ENCODE peak calls at places on chromosome 14, in nine cellular contexts. One of them, this sample, is unnamed.

GRCh38 chr14:59997496-59997895 is 77.6 kb downstream of the LRRC9 start:
- DNase-seq in fibroblast of lung: peak; percentile 17
- DNase-seq in stimulated activated CD8-positive, alpha-beta memory T cell treated with anti-CD3 and anti-CD28 coated beads, Interleukin-15, amount 100 ng/mL, for 1 hour: no peak
- DNase-seq in T follicular helper cell: no peak
- DNase-seq in hypothalamus: no peak
- DNase-seq in cardiac muscle cell: peak; percentile 4
- DNase-seq in stimulated activated CD4-positive, alpha-beta T cell treated with anti-CD3 and anti-CD28 coated beads, Interleukin-15, amount 100 ng/mL, for 1 hour: no peak
- DNase-seq in posterior vena cava: no peak
- DNase-seq in endothelial cell: no peak
- DNase-seq in this sample: no peak

GRCh38 chr14:60356921-60357550 is 108.0 kb downstream of the PPM1A start:
- DNase-seq in fibroblast of lung: no peak
- DNase-seq in stimulated activated CD8-positive, alpha-beta memory T cell treated with anti-CD3 and anti-CD28 coated beads, Interleukin-15, amount 100 ng/mL, for 1 hour: no peak
- DNase-seq in T follicular helper cell: no peak
- DNase-seq in hypothalamus: no peak
- DNase-seq in cardiac muscle cell: peak; percentile 1
- DNase-seq in stimulated activated CD4-positive, alpha-beta T cell treated with anti-CD3 and anti-CD28 coated beads, Interleukin-15, amount 100 ng/mL, for 1 hour: no peak
- DNase-seq in posterior vena cava: no peak
- DNase-seq in endothelial cell: peak; percentile 13
- DNase-seq in this sample: no peak

GRCh38 chr14:45201908-45202307 is 51.1 kb downstream of the MIS18BP1 start:
- DNase-seq in fibroblast of lung: peak; percentile 21
- DNase-seq in stimulated activated CD8-positive, alpha-beta memory T cell treated with anti-CD3 and anti-CD28 coated beads, Interleukin-15, amount 100 ng/mL, for 1 hour: no peak
- DNase-seq in T follicular helper cell: no peak
- DNase-seq in hypothalamus: no peak
- DNase-seq in cardiac muscle cell: peak; percentile 29
- DNase-seq in stimulated activated CD4-positive, alpha-beta T cell treated with anti-CD3 and anti-CD28 coated beads, Interleukin-15, amount 100 ng/mL, for 1 hour: no peak
- DNase-seq in posterior vena cava: no peak
- DNase-seq in endothelial cell: peak; percentile 12
- DNase-seq in this sample: no peak

GRCh38 chr14:68047910-68048309 is 228.3 kb downstream of the RAD51B start:
- DNase-seq in fibroblast of lung: peak; percentile 19
- DNase-seq in stimulated activated CD8-positive, alpha-beta memory T cell treated with anti-CD3 and anti-CD28 coated beads, Interleukin-15, amount 100 ng/mL, for 1 hour: no peak
- DNase-seq in T follicular helper cell: no peak
- DNase-seq in hypothalamus: no peak
- DNase-seq in cardiac muscle cell: peak; percentile 25
- DNase-seq in stimulated activated CD4-positive, alpha-beta T cell treated with anti-CD3 and anti-CD28 coated beads, Interleukin-15, amount 100 ng/mL, for 1 hour: no peak
- DNase-seq in posterior vena cava: no peak
- DNase-seq in endothelial cell: no peak
- DNase-seq in this sample: peak; percentile 18

GRCh38 chr14:65044596-65044959 is 57.7 kb downstream of the MAX start:
- DNase-seq in fibroblast of lung: no peak
- DNase-seq in stimulated activated CD8-positive, alpha-beta memory T cell treated with anti-CD3 and anti-CD28 coated beads, Interleukin-15, amount 100 ng/mL, for 1 hour: no peak
- DNase-seq in T follicular helper cell: no peak
- DNase-seq in hypothalamus: no peak
- DNase-seq in cardiac muscle cell: peak; percentile 31
- DNase-seq in stimulated activated CD4-positive, alpha-beta T cell treated with anti-CD3 and anti-CD28 coated beads, Interleukin-15, amount 100 ng/mL, for 1 hour: no peak
- DNase-seq in posterior vena cava: no peak
- DNase-seq in endothelial cell: no peak
- DNase-seq in this sample: no peak

GRCh38 chr14:27228053-27228452 is 630.2 kb upstream of the NOVA1 start:
- DNase-seq in fibroblast of lung: no peak
- DNase-seq in stimulated activated CD8-positive, alpha-beta memory T cell treated with anti-CD3 and anti-CD28 coated beads, Interleukin-15, amount 100 ng/mL, for 1 hour: no peak
- DNase-seq in T follicular helper cell: no peak
- DNase-seq in hypothalamus: no peak
- DNase-seq in cardiac muscle cell: no peak
- DNase-seq in stimulated activated CD4-positive, alpha-beta T cell treated with anti-CD3 and anti-CD28 coated beads, Interleukin-15, amount 100 ng/mL, for 1 hour: no peak
- DNase-seq in posterior vena cava: no peak
- DNase-seq in endothelial cell: no peak
- DNase-seq in this sample: no peak

GRCh38 chr14:23582906-23583760 is 4.5 kb upstream of the JPH4 start:
- DNase-seq in fibroblast of lung: no peak
- DNase-seq in stimulated activated CD8-positive, alpha-beta memory T cell treated with anti-CD3 and anti-CD28 coated beads, Interleukin-15, amount 100 ng/mL, for 1 hour: no peak
- DNase-seq in T follicular helper cell: no peak
- DNase-seq in hypothalamus: no peak
- DNase-seq in cardiac muscle cell: no peak
- DNase-seq in stimulated activated CD4-positive, alpha-beta T cell treated with anti-CD3 and anti-CD28 coated beads, Interleukin-15, amount 100 ng/mL, for 1 hour: no peak
- DNase-seq in posterior vena cava: no peak
- DNase-seq in endothelial cell: no peak
- DNase-seq in this sample: no peak

GRCh38 chr14:28756896-28757570 is 9.6 kb upstream of the FOXG1 start:
- DNase-seq in fibroblast of lung: peak; percentile 70
- DNase-seq in stimulated activated CD8-positive, alpha-beta memory T cell treated with anti-CD3 and anti-CD28 coated beads, Interleukin-15, amount 100 ng/mL, for 1 hour: no peak
- DNase-seq in T follicular helper cell: no peak
- DNase-seq in hypothalamus: no peak
- DNase-seq in cardiac muscle cell: peak; percentile 64
- DNase-seq in stimulated activated CD4-positive, alpha-beta T cell treated with anti-CD3 and anti-CD28 coated beads, Interleukin-15, amount 100 ng/mL, for 1 hour: no peak
- DNase-seq in posterior vena cava: no peak
- DNase-seq in endothelial cell: peak; percentile 53
- DNase-seq in this sample: peak; percentile 47

GRCh38 chr14:71245659-71246361 is 338.6 kb downstream of the PCNX1 start:
- DNase-seq in fibroblast of lung: no peak
- DNase-seq in stimulated activated CD8-positive, alpha-beta memory T cell treated with anti-CD3 and anti-CD28 coated beads, Interleukin-15, amount 100 ng/mL, for 1 hour: no peak
- DNase-seq in T follicular helper cell: no peak
- DNase-seq in hypothalamus: no peak
- DNase-seq in cardiac muscle cell: no peak
- DNase-seq in stimulated activated CD4-positive, alpha-beta T cell treated with anti-CD3 and anti-CD28 coated beads, Interleukin-15, amount 100 ng/mL, for 1 hour: no peak
- DNase-seq in posterior vena cava: no peak
- DNase-seq in endothelial cell: no peak
- DNase-seq in this sample: no peak

GRCh38 chr14:66993512-66993911 is 195.7 kb upstream of the GARIN2 start:
- DNase-seq in fibroblast of lung: no peak
- DNase-seq in stimulated activated CD8-positive, alpha-beta memory T cell treated with anti-CD3 and anti-CD28 coated beads, Interleukin-15, amount 100 ng/mL, for 1 hour: no peak
- DNase-seq in T follicular helper cell: no peak
- DNase-seq in hypothalamus: no peak
- DNase-seq in cardiac muscle cell: no peak
- DNase-seq in stimulated activated CD4-positive, alpha-beta T cell treated with anti-CD3 and anti-CD28 coated beads, Interleukin-15, amount 100 ng/mL, for 1 hour: no peak
- DNase-seq in posterior vena cava: no peak
- DNase-seq in endothelial cell: no peak
- DNase-seq in this sample: no peak

GRCh38 chr14:66746316-66747006 is 238.5 kb downstream of the GPHN start:
- DNase-seq in fibroblast of lung: peak; percentile 71
- DNase-seq in stimulated activated CD8-positive, alpha-beta memory T cell treated with anti-CD3 and anti-CD28 coated beads, Interleukin-15, amount 100 ng/mL, for 1 hour: no peak
- DNase-seq in T follicular helper cell: no peak
- DNase-seq in hypothalamus: no peak
- DNase-seq in cardiac muscle cell: peak; percentile 75
- DNase-seq in stimulated activated CD4-positive, alpha-beta T cell treated with anti-CD3 and anti-CD28 coated beads, Interleukin-15, amount 100 ng/mL, for 1 hour: no peak
- DNase-seq in posterior vena cava: no peak
- DNase-seq in endothelial cell: peak; percentile 17
- DNase-seq in this sample: peak; percentile 28

GRCh38 chr14:28609228-28609828 is 157.3 kb upstream of the FOXG1 start:
- DNase-seq in fibroblast of lung: peak; percentile 59
- DNase-seq in stimulated activated CD8-positive, alpha-beta memory T cell treated with anti-CD3 and anti-CD28 coated beads, Interleukin-15, amount 100 ng/mL, for 1 hour: no peak
- DNase-seq in T follicular helper cell: no peak
- DNase-seq in hypothalamus: no peak
- DNase-seq in cardiac muscle cell: peak; percentile 84
- DNase-seq in stimulated activated CD4-positive, alpha-beta T cell treated with anti-CD3 and anti-CD28 coated beads, Interleukin-15, amount 100 ng/mL, for 1 hour: no peak
- DNase-seq in posterior vena cava: no peak
- DNase-seq in endothelial cell: peak; percentile 75
- DNase-seq in this sample: peak; percentile 9

GRCh38 chr14:92665699-92666110 is 82.7 kb downstream of the LGMN start:
- DNase-seq in fibroblast of lung: no peak
- DNase-seq in stimulated activated CD8-positive, alpha-beta memory T cell treated with anti-CD3 and anti-CD28 coated beads, Interleukin-15, amount 100 ng/mL, for 1 hour: no peak
- DNase-seq in T follicular helper cell: no peak
- DNase-seq in hypothalamus: no peak
- DNase-seq in cardiac muscle cell: no peak
- DNase-seq in stimulated activated CD4-positive, alpha-beta T cell treated with anti-CD3 and anti-CD28 coated beads, Interleukin-15, amount 100 ng/mL, for 1 hour: no peak
- DNase-seq in posterior vena cava: peak; percentile 57
- DNase-seq in endothelial cell: no peak
- DNase-seq in this sample: no peak

GRCh38 chr14:28765907-28766504 is 581 bp upstream of the FOXG1 start:
- DNase-seq in fibroblast of lung: no peak
- DNase-seq in stimulated activated CD8-positive, alpha-beta memory T cell treated with anti-CD3 and anti-CD28 coated beads, Interleukin-15, amount 100 ng/mL, for 1 hour: no peak
- DNase-seq in T follicular helper cell: no peak
- DNase-seq in hypothalamus: no peak
- DNase-seq in cardiac muscle cell: peak; percentile 15
- DNase-seq in stimulated activated CD4-positive, alpha-beta T cell treated with anti-CD3 and anti-CD28 coated beads, Interleukin-15, amount 100 ng/mL, for 1 hour: no peak
- DNase-seq in posterior vena cava: no peak
- DNase-seq in endothelial cell: peak; percentile 44
- DNase-seq in this sample: peak; percentile 40

GRCh38 chr14:57999471-57999870 is 133.6 kb upstream of the SLC35F4 start:
- DNase-seq in fibroblast of lung: no peak
- DNase-seq in stimulated activated CD8-positive, alpha-beta memory T cell treated with anti-CD3 and anti-CD28 coated beads, Interleukin-15, amount 100 ng/mL, for 1 hour: no peak
- DNase-seq in T follicular helper cell: no peak
- DNase-seq in hypothalamus: no peak
- DNase-seq in cardiac muscle cell: no peak
- DNase-seq in stimulated activated CD4-positive, alpha-beta T cell treated with anti-CD3 and anti-CD28 coated beads, Interleukin-15, amount 100 ng/mL, for 1 hour: no peak
- DNase-seq in posterior vena cava: no peak
- DNase-seq in endothelial cell: no peak
- DNase-seq in this sample: no peak

GRCh38 chr14:61950340-61950739 is 188.1 kb downstream of the SNAPC1 start:
- DNase-seq in fibroblast of lung: no peak
- DNase-seq in stimulated activated CD8-positive, alpha-beta memory T cell treated with anti-CD3 and anti-CD28 coated beads, Interleukin-15, amount 100 ng/mL, for 1 hour: no peak
- DNase-seq in T follicular helper cell: no peak
- DNase-seq in hypothalamus: no peak
- DNase-seq in cardiac muscle cell: no peak
- DNase-seq in stimulated activated CD4-positive, alpha-beta T cell treated with anti-CD3 and anti-CD28 coated beads, Interleukin-15, amount 100 ng/mL, for 1 hour: no peak
- DNase-seq in posterior vena cava: no peak
- DNase-seq in endothelial cell: no peak
- DNase-seq in this sample: peak; percentile 69

GRCh38 chr14:69848903-69849391 is 30.3 kb upstream of the SMOC1 start:
- DNase-seq in fibroblast of lung: no peak
- DNase-seq in stimulated activated CD8-positive, alpha-beta memory T cell treated with anti-CD3 and anti-CD28 coated beads, Interleukin-15, amount 100 ng/mL, for 1 hour: no peak
- DNase-seq in T follicular helper cell: no peak
- DNase-seq in hypothalamus: no peak
- DNase-seq in cardiac muscle cell: no peak
- DNase-seq in stimulated activated CD4-positive, alpha-beta T cell treated with anti-CD3 and anti-CD28 coated beads, Interleukin-15, amount 100 ng/mL, for 1 hour: no peak
- DNase-seq in posterior vena cava: no peak
- DNase-seq in endothelial cell: no peak
- DNase-seq in this sample: no peak

GRCh38 chr14:71358209-71358931 is 451.1 kb downstream of the PCNX1 start:
- DNase-seq in fibroblast of lung: peak; percentile 61
- DNase-seq in stimulated activated CD8-positive, alpha-beta memory T cell treated with anti-CD3 and anti-CD28 coated beads, Interleukin-15, amount 100 ng/mL, for 1 hour: no peak
- DNase-seq in T follicular helper cell: no peak
- DNase-seq in hypothalamus: no peak
- DNase-seq in cardiac muscle cell: no peak
- DNase-seq in stimulated activated CD4-positive, alpha-beta T cell treated with anti-CD3 and anti-CD28 coated beads, Interleukin-15, amount 100 ng/mL, for 1 hour: no peak
- DNase-seq in posterior vena cava: no peak
- DNase-seq in endothelial cell: no peak
- DNase-seq in this sample: no peak

GRCh38 chr14:91416744-91417133 is 881 bp downstream of the CCDC88C start:
- DNase-seq in fibroblast of lung: no peak
- DNase-seq in stimulated activated CD8-positive, alpha-beta memory T cell treated with anti-CD3 and anti-CD28 coated beads, Interleukin-15, amount 100 ng/mL, for 1 hour: no peak
- DNase-seq in T follicular helper cell: no peak
- DNase-seq in hypothalamus: no peak
- DNase-seq in cardiac muscle cell: no peak
- DNase-seq in stimulated activated CD4-positive, alpha-beta T cell treated with anti-CD3 and anti-CD28 coated beads, Interleukin-15, amount 100 ng/mL, for 1 hour: no peak
- DNase-seq in posterior vena cava: no peak
- DNase-seq in endothelial cell: peak; percentile 20
- DNase-seq in this sample: no peak

GRCh38 chr14:53924754-53925153 is 31.9 kb downstream of the BMP4 start:
- DNase-seq in fibroblast of lung: peak; percentile 85
- DNase-seq in stimulated activated CD8-positive, alpha-beta memory T cell treated with anti-CD3 and anti-CD28 coated beads, Interleukin-15, amount 100 ng/mL, for 1 hour: no peak
- DNase-seq in T follicular helper cell: no peak
- DNase-seq in hypothalamus: no peak
- DNase-seq in cardiac muscle cell: peak; percentile 81
- DNase-seq in stimulated activated CD4-positive, alpha-beta T cell treated with anti-CD3 and anti-CD28 coated beads, Interleukin-15, amount 100 ng/mL, for 1 hour: no peak
- DNase-seq in posterior vena cava: no peak
- DNase-seq in endothelial cell: no peak
- DNase-seq in this sample: peak; percentile 90

GRCh38 chr14:99230271-99231141 is 41.5 kb downstream of the BCL11B start:
- DNase-seq in fibroblast of lung: no peak
- DNase-seq in stimulated activated CD8-positive, alpha-beta memory T cell treated with anti-CD3 and anti-CD28 coated beads, Interleukin-15, amount 100 ng/mL, for 1 hour: peak; percentile 62
- DNase-seq in T follicular helper cell: peak; percentile 84
- DNase-seq in hypothalamus: no peak
- DNase-seq in cardiac muscle cell: no peak
- DNase-seq in stimulated activated CD4-positive, alpha-beta T cell treated with anti-CD3 and anti-CD28 coated beads, Interleukin-15, amount 100 ng/mL, for 1 hour: peak; percentile 61
- DNase-seq in posterior vena cava: no peak
- DNase-seq in endothelial cell: no peak
- DNase-seq in this sample: no peak

GRCh38 chr14:106564058-106564643 is 1037.8 kb downstream of the TMEM121 start:
- DNase-seq in fibroblast of lung: no peak
- DNase-seq in stimulated activated CD8-positive, alpha-beta memory T cell treated with anti-CD3 and anti-CD28 coated beads, Interleukin-15, amount 100 ng/mL, for 1 hour: peak; percentile 20
- DNase-seq in T follicular helper cell: peak; percentile 54
- DNase-seq in hypothalamus: no peak
- DNase-seq in cardiac muscle cell: no peak
- DNase-seq in stimulated activated CD4-positive, alpha-beta T cell treated with anti-CD3 and anti-CD28 coated beads, Interleukin-15, amount 100 ng/mL, for 1 hour: peak; percentile 56
- DNase-seq in posterior vena cava: no peak
- DNase-seq in endothelial cell: no peak
- DNase-seq in this sample: no peak

GRCh38 chr14:105087308-105087962 is 22.2 kb upstream of the GPR132 start:
- DNase-seq in fibroblast of lung: peak; percentile 27
- DNase-seq in stimulated activated CD8-positive, alpha-beta memory T cell treated with anti-CD3 and anti-CD28 coated beads, Interleukin-15, amount 100 ng/mL, for 1 hour: no peak
- DNase-seq in T follicular helper cell: no peak
- DNase-seq in hypothalamus: no peak
- DNase-seq in cardiac muscle cell: peak; percentile 75
- DNase-seq in stimulated activated CD4-positive, alpha-beta T cell treated with anti-CD3 and anti-CD28 coated beads, Interleukin-15, amount 100 ng/mL, for 1 hour: no peak
- DNase-seq in posterior vena cava: peak; percentile 84
- DNase-seq in endothelial cell: no peak
- DNase-seq in this sample: peak; percentile 74

GRCh38 chr14:89924224-89924623 is 30.3 kb downstream of the EFCAB11 start:
- DNase-seq in fibroblast of lung: no peak
- DNase-seq in stimulated activated CD8-positive, alpha-beta memory T cell treated with anti-CD3 and anti-CD28 coated beads, Interleukin-15, amount 100 ng/mL, for 1 hour: no peak
- DNase-seq in T follicular helper cell: no peak
- DNase-seq in hypothalamus: no peak
- DNase-seq in cardiac muscle cell: no peak
- DNase-seq in stimulated activated CD4-positive, alpha-beta T cell treated with anti-CD3 and anti-CD28 coated beads, Interleukin-15, amount 100 ng/mL, for 1 hour: no peak
- DNase-seq in posterior vena cava: no peak
- DNase-seq in endothelial cell: no peak
- DNase-seq in this sample: no peak

GRCh38 chr14:72619071-72619710 is 274.7 kb downstream of the DPF3 start:
- DNase-seq in fibroblast of lung: no peak
- DNase-seq in stimulated activated CD8-positive, alpha-beta memory T cell treated with anti-CD3 and anti-CD28 coated beads, Interleukin-15, amount 100 ng/mL, for 1 hour: no peak
- DNase-seq in T follicular helper cell: no peak
- DNase-seq in hypothalamus: no peak
- DNase-seq in cardiac muscle cell: no peak
- DNase-seq in stimulated activated CD4-positive, alpha-beta T cell treated with anti-CD3 and anti-CD28 coated beads, Interleukin-15, amount 100 ng/mL, for 1 hour: no peak
- DNase-seq in posterior vena cava: no peak
- DNase-seq in endothelial cell: no peak
- DNase-seq in this sample: peak; percentile 66

This sample was measured in foreskin fibroblast.